ENCODE peak calls at places on chromosome 16, in seven cellular contexts. Y is spleen, A is uterus, E is PC-9, P is suprapubic skin, S is ovary, Q is heart right ventricle. V is an unnamed sample. For H3K4me1, the result is how much of the 10 kb centered on the place peaks cover.

GRCh38 chr16:72769876-72770275 is 278.1 kb downstream of the ZFHX3 start:
- DNase-seq in P (no peak), Q (no peak), E (no peak), Y (no peak), A (no peak), S (no peak), V (no peak)

GRCh38 chr16:68993885-68994284 is 111.6 kb upstream of the HAS3 start:
- DNase-seq in P (no peak), A (no peak), Y (no peak), S (no peak), E (no peak), Q (no peak), V (no peak)

GRCh38 chr16:4755687-4756086 is 11.3 kb downstream of the ZNF500 start:
- DNase-seq in E (no peak), A (no peak), S (no peak), Q (no peak), P (no peak), Y (no peak), V (no peak)

GRCh38 chr16:17469011-17469741 is 1.6 kb downstream of the XYLT1 start:
- DNase-seq in E (no peak), S (no peak), P (no peak), Q (no peak), A (no peak), Y (peak), V (no peak)

GRCh38 chr16:75282811-75283281 is 31.4 kb upstream of the BCAR1 start:
- DNase-seq in Y (no peak), A (no peak), E (no peak), Q (no peak), P (no peak), S (no peak), V (no peak)

GRCh38 chr16:11061629-11062270 is 117.4 kb downstream of the CLEC16A start:
- DNase-seq in Q (no peak), S (peak), Y (no peak), E (no peak), A (no peak), P (no peak), V (no peak)

GRCh38 chr16:50717109-50717893 is 23.9 kb downstream of the NOD2 start:
- DNase-seq in P (no peak), Q (no peak), A (no peak), Y (no peak), S (no peak), E (no peak), V (no peak)

GRCh38 chr16:1094601-1095449 is 1.2 kb downstream of the C1QTNF8 start:
- DNase-seq in E (no peak), P (no peak), Y (no peak), S (no peak), A (no peak), Q (no peak), V (no peak)

GRCh38 chr16:68113059-68113757 is 28.0 kb downstream of the NFATC3 start:
- DNase-seq in S (no peak), E (no peak), Q (no peak), Y (no peak), A (no peak), P (no peak), V (no peak)

GRCh38 chr16:8767176-8767575 is 30.3 kb downstream of the TMEM186 start:
- DNase-seq in S (no peak), Q (no peak), P (no peak), A (no peak), Y (peak), E (no peak), V (no peak)

GRCh38 chr16:49855280-49855821 is 561 bp downstream of the ZNF423 start:
- DNase-seq in P (peak), A (peak), Y (peak), E (peak), Q (peak), S (peak), V (peak)

GRCh38 chr16:66360624-66361324 is 5.7 kb upstream of the CDH5 start:
- DNase-seq in E (no peak), P (no peak), S (no peak), Y (no peak), A (no peak), Q (peak), V (no peak)

GRCh38 chr16:51651061-51651466 is 500.0 kb upstream of the SALL1 start:
- DNase-seq in Y (no peak), P (no peak), E (no peak), S (peak), Q (no peak), A (no peak), V (no peak)

GRCh38 chr16:8898660-8899318 is 16.6 kb downstream of the LITAFD start:
- DNase-seq in P (no peak), A (no peak), Q (no peak), S (no peak), Y (no peak), E (no peak), V (no peak)

GRCh38 chr16:25014500-25015147 is 545 bp downstream of the ARHGAP17 start:
- DNase-seq in P (peak), S (peak), Y (peak), A (peak), E (peak), Q (peak), V (peak)

GRCh38 chr16:67277999-67278772 is 1.1 kb upstream of the PLEKHG4 start:
- DNase-seq in P (no peak), S (no peak), E (peak), Y (peak), Q (no peak), A (no peak), V (no peak)

GRCh38 chr16:71364306-71364705 is 5.8 kb downstream of the CALB2 start:
- DNase-seq in P (no peak), A (no peak), Q (peak), E (no peak), S (peak), Y (no peak), V (no peak)

GRCh38 chr16:86733526-86734254 is 155.3 kb downstream of the FOXL1 start:
- DNase-seq in P (no peak), Y (no peak), Q (no peak), E (no peak), S (no peak), A (no peak), V (no peak)

GRCh38 chr16:13343981-13344380 is 442.6 kb downstream of the SHISA9 start:
- DNase-seq in E (no peak), P (no peak), Q (no peak), A (no peak), Y (no peak), S (no peak), V (no peak)

DNA sequence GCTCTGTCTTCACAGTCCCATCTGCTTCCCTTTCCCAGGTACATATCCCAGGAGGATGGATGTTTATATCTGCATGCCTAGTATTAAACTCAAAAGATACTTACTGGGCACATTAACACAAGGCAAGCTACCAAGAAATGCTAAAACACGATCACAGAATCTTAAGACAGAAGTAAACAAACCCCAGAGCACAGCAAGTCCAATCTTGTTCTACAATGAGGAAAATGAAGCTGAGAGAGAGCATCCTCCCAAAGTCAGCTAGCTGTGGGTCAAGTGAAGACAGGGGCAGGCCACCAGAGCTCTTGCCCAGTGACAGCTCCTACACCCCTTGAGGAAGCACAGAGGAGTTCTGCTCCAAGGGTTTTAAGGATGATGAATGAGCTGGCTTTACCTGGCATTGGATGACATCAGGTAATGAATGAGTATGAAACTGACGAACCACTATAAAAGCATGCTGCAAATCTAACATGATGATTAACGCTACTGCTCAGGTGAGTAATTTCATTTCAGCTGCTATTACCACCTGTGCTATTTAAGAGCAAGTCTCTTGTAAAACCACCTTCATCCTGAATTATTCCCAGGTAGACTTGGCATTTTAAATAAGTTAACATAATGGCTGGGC is 20.3 kb downstream of the XPO6 start:
- DNase-seq in S (no peak), P (no peak), A (no peak), Q (no peak), Y (no peak), E (no peak), V (no peak)
- H3K4me1 ChIP-seq in S (under half), P (under half), A (under half), Q (under half), Y (half or more), E (half or more), V (under half)

GRCh38 chr16:22161401-22161800 is 905 bp upstream of the SDR42E2 start:
- DNase-seq in S (no peak), E (no peak), Y (no peak), Q (no peak), A (no peak), P (no peak), V (no peak)
- H3K4me1 ChIP-seq in S (under half), E (under half), Y (under half), Q (under half), A (under half), P (under half), V (under half)

DNA sequence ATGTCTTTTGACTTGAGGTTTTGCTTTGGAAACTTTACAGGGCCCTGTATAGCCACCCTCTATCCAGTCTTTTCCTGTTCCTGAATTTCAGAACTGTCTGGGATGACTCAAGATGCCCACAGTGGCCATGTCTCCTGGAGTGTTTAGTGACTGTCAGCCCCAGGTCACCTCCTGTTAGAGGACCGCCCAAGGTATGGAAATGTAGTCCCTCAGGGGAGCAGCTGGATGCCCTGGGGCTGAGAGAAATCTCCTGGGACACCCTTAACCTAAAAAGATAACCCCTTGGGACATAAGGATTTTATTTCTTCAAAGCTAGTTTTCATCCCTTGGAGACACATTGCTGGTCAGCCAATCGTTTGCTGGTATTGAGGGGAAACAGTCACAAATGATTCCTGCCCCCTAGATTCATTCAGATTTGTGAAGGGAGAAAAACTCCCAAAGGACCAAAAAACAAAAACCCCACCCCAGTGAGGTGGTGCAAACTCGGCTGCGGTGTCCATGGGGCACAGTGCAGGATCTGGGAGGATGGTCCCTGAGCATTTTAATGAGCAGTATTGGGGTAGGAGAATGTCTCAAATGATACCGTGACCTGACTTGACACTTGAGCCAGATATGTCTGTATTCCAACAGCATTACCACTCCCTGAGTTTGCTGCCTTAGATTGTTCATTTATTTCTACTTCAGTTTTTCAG is 1.7 kb downstream of the ZNF267 start:
- DNase-seq in S (no peak), E (no peak), Q (no peak), P (no peak), A (no peak), Y (no peak), V (no peak)
- H3K4me1 ChIP-seq in S (under half), E (under half), Q (under half), P (half or more), A (under half), Y (half or more), V (under half)

DNA sequence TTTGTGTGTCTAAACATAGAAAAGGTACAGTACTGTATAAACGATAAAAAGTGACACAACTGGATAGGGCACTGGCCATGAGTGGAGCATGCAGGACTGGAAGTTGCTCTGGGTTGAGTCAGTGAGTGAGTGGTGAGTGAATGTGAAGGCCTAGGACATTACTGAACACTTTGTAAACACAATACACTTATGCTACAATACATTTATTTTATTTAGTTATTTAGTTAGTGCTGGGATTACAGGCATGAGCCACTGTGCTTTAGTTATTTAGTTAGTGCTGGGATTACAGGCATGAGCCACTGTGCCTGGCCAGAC is 4.6 kb downstream of the CFAP20 start:
- DNase-seq in Q (no peak), Y (no peak), S (no peak), E (peak), A (no peak), P (no peak), V (no peak)
- H3K4me1 ChIP-seq in Q (half or more), Y (half or more), S (under half), E (half or more), A (under half), P (half or more), V (half or more)

GRCh38 chr16:47567321-47567720 is 106.2 kb downstream of the PHKB start:
- DNase-seq in S (no peak), E (no peak), Q (no peak), A (no peak), Y (no peak), P (no peak), V (no peak)
- H3K4me1 ChIP-seq in S (under half), E (under half), Q (under half), A (under half), Y (under half), P (under half), V (under half)

V was measured in Caco-2.